ENCODE peak calls at places on chromosomes 3 and 15, in four cellular contexts. A is AG04450, H is GM23338, I is HL-60. Z is an unnamed sample.
A peak's percentile ranks its signal among the peaks of the same experiment; 100 is the strongest.

GRCh38 chr3:3998140-3998977 is 199.1 kb downstream of the LRRN1 start:
- DNase-seq in I (peak; percentile 15), A (no peak), H (peak; percentile 86), Z (peak; percentile 29)

GRCh38 chr3:123622766-123623165 is 37.9 kb upstream of the HACD2 start:
- DNase-seq in I (no peak), H (no peak), A (no peak), Z (no peak)

GRCh38 chr15:58951388-58952060 is 18.0 kb upstream of the SLTM start:
- DNase-seq in H (no peak), I (no peak), A (peak; percentile 30), Z (no peak)

GRCh38 chr3:195453236-195453635 is 10.4 kb upstream of the ACAP2 start:
- DNase-seq in I (no peak), A (no peak), H (no peak), Z (no peak)

GRCh38 chr3:16885948-16886683 is 1.4 kb downstream of the PLCL2 start:
- DNase-seq in I (peak; percentile 66), H (no peak), A (no peak), Z (no peak)

GRCh38 chr3:150421799-150422548 is 13.9 kb downstream of the TSC22D2 start:
- DNase-seq in I (no peak), H (no peak), A (no peak), Z (no peak)

GRCh38 chr15:25236143-25236860 is 202.5 kb downstream of the UBE3A start:
- DNase-seq in I (no peak), A (no peak), H (no peak), Z (no peak)

GRCh38 chr3:174342941-174343431 is 516.1 kb upstream of the NAALADL2 start:
- DNase-seq in I (no peak), A (no peak), H (no peak), Z (no peak)

GRCh38 chr3:83890763-83891135 is 1068.0 kb upstream of the CADM2 start:
- DNase-seq in H (no peak), I (no peak), A (no peak), Z (no peak)

GRCh38 chr15:92375057-92375456 is 18.6 kb upstream of the ST8SIA2 start:
- DNase-seq in H (no peak), A (no peak), I (no peak), Z (no peak)

DNA sequence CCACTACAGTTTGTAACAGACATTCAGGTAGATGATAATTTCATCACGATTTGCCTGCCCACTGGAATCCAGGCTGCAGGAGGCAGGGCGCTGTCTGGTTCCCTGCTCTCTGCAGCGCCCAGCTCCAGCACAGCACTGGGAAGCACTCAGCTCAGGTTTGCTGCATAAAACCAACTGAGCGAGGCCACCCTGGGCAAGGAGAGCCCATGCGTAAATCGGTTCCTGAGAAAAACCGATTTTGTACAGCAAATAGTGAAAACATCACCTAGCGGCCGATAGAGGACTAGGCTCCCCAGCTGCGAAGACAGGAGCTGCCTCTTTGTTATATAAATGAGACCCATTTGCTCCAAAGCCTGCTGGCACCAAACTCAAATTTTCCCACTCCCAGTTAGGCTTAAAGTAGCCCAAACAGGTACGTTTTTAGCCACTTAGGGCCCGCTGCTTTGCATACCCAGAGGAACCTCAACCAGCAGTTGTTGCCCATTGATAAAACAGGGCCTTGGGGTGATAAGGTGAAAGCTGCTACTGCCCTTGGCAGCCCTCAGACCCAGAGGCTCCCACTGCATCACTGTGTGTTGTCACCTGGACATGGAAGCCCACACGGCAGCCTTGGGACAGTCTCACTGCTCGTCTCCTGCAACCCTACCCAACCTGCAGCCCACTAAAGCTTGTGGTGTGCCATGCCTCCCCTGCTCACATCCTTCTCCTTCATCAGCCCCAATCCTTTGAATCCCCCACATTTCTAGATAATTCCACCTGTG is 47.5 kb downstream of the ALDH1L1 start:
- DNase-seq in I (no peak), H (peak; percentile 82), A (no peak), Z (no peak)
- TF ChIP-seq CTCF in I (no peak), H (peak; percentile 54), A (peak; percentile 54), Z (peak; percentile 55)

DNA sequence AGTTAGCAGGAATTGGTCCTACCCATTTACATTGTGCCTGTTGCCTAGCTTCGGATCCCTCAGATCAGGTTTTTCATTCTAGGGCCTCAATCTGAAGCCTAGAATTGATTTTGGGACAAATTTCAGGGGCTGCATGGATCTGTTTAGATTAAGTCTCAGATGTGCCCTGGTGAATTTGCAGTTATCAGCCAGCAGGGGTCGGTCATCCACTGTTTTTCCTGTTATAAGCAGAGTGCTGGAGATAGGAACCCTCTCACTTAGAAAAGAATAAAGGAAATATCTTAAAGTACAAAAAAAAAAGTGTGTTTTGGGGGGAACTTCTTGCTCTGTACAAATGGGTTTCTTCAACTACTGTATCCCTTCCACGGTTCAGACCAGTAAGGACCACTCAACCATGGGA is 212.5 kb downstream of the BCHE start:
- DNase-seq in I (no peak), H (peak; percentile 35), A (no peak), Z (no peak)
- TF ChIP-seq CTCF in I (peak; percentile 12), H (peak; percentile 63), A (peak; percentile 81), Z (peak; percentile 42)

GRCh38 chr15:39919396-39919739 is 698 bp downstream of the GPR176 start:
- DNase-seq in I (no peak), H (peak; percentile 36), A (no peak), Z (no peak)

GRCh38 chr15:39921274-39921638 is 1.2 kb upstream of the GPR176 start:
- DNase-seq in A (no peak), I (no peak), H (no peak), Z (no peak)

GRCh38 chr15:39918688-39919385 is 1.2 kb downstream of the GPR176 start:
- DNase-seq in H (no peak), A (no peak), I (no peak), Z (peak; percentile 67)

GRCh38 chr15:39919740-39920509 is at the start of gene GPR176:
- DNase-seq in I (no peak), H (peak; percentile 69), A (no peak), Z (peak; percentile 38)

GRCh38 chr15:39920510-39921273 is 626 bp upstream of the GPR176 start:
- DNase-seq in A (no peak), H (peak; percentile 82), I (peak; percentile 34), Z (peak; percentile 67)
- TF ChIP-seq CTCF in A (no peak), H (peak; percentile 12), I (no peak), Z (no peak)

GRCh38 chr15:44536298-44536961 is 517 bp upstream of the EIF3J start:
- DNase-seq in I (peak; percentile 74), A (peak; percentile 43), H (peak; percentile 95), Z (peak; percentile 56)
- TF ChIP-seq CTCF in I (no peak), A (peak; percentile 49), H (peak; percentile 22), Z (peak; percentile 49)

GRCh38 chr3:193207290-193207689 is 33.7 kb upstream of the PLAAT1 start:
- DNase-seq in A (no peak), I (no peak), H (no peak), Z (no peak)
- TF ChIP-seq CTCF in A (no peak), I (no peak), H (no peak), Z (no peak)

DNA sequence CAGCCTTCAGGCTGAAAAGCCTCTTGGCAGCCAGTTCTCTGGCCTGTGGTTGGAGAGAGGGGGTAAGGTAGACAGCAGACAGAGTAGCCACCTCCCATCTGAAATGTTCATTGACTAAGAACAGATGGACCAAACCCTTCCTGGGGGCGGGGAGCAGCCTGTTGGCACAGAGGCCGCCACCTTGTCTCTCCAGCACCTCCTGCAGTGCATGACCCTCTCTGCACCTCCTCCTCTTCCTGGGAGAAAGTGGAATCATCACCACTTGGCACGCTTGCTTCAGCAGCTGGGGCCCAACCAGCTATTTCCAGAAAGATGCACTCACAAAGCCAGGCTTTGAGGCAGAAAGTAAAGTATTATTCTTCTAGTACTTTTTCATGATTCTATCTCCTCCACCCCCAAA is 313.4 kb upstream of the CHRM5 start:
- DNase-seq in I (no peak), H (peak; percentile 57), A (no peak), Z (no peak)
- TF ChIP-seq CTCF in I (no peak), H (peak; percentile 33), A (no peak), Z (no peak)

DNA sequence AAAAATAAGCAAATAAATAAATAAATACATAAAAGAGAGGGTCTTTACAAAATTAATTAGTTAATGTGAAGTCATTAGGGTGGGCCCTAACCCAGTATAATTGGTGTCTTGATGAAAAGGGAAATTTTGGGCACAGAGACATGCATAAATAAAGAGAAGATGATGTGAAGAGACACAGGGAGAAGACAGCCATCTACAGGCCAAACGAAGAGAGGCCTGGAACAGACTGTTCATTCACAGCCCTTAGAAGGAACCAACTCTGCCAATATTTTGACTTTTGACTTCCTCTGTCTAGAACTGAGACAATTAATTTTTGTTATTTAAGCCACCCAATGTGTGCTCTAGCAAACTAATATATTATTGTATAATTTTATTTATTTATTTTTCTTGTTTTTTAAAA is 29.6 kb upstream of the SELENOK start:
- DNase-seq in H (peak; percentile 7), I (no peak), A (no peak), Z (no peak)
- TF ChIP-seq CTCF in H (peak; percentile 43), I (peak; percentile 1), A (peak; percentile 52), Z (peak; percentile 52)

GRCh38 chr15:56886878-56887781 is 31.3 kb upstream of the TCF12 start:
- DNase-seq in I (peak; percentile 68), A (peak; percentile 89), H (peak; percentile 95), Z (peak; percentile 64)
- TF ChIP-seq CTCF in I (no peak), A (peak; percentile 18), H (no peak), Z (no peak)

GRCh38 chr3:155938409-155938808 is 68.0 kb downstream of the GMPS start:
- DNase-seq in I (no peak), A (peak; percentile 21), H (no peak), Z (no peak)

GRCh38 chr3:155934215-155934614 is 63.8 kb downstream of the GMPS start:
- DNase-seq in I (no peak), A (no peak), H (no peak), Z (no peak)
- TF ChIP-seq CTCF in I (no peak), A (no peak), H (no peak), Z (no peak)